ENCODE peak calls at places on chromosomes 11 and 22, in four cellular contexts. V is neural crest cell; X is aorta; U is CD4-positive, alpha-beta T cell. N is an unnamed sample.

GRCh38 chr11:33388793-33389525 is 131.8 kb downstream of the HIPK3 start:
- DNase-seq in V (no peak), X (no peak), U (no peak), N (no peak)

GRCh38 chr11:3992964-3993363 is 101.6 kb upstream of the RRM1 start:
- DNase-seq in V (no peak), X (no peak), U (no peak), N (no peak)

GRCh38 chr11:119795231-119795630 is 66.2 kb upstream of the NECTIN1 start:
- DNase-seq in V (no peak), X (peak), U (no peak), N (no peak)

GRCh38 chr11:120432056-120433018 is 79.2 kb upstream of the GRIK4 start:
- DNase-seq in V (no peak), X (no peak), U (no peak), N (no peak)

GRCh38 chr11:130323452-130324448 is 9.0 kb upstream of the ZBTB44 start:
- DNase-seq in V (no peak), X (no peak), U (no peak), N (no peak)

GRCh38 chr11:87295237-87295636 is 257.5 kb downstream of the TMEM135 start:
- DNase-seq in V (no peak), X (no peak), U (no peak), N (no peak)

GRCh38 chr22:48968201-48968959 is 859.3 kb downstream of the BRD1 start:
- DNase-seq in V (no peak), X (peak), U (no peak), N (no peak)

GRCh38 chr11:118002010-118002540 is 15.9 kb downstream of the IL10RA start:
- DNase-seq in V (no peak), X (no peak), U (no peak), N (no peak)

GRCh38 chr22:19075404-19075803 is 46.8 kb downstream of the DGCR2 start:
- DNase-seq in V (no peak), X (no peak), U (no peak), N (no peak)

GRCh38 chr11:69916806-69917387 is 97.7 kb upstream of the FGF3 start:
- DNase-seq in V (no peak), X (no peak), U (no peak), N (no peak)

GRCh38 chr11:106101370-106101769 is 23.9 kb downstream of the AASDHPPT start:
- DNase-seq in V (no peak), X (no peak), U (no peak), N (no peak)

GRCh38 chr22:42389137-42389536 is 43.1 kb downstream of the NFAM1 start:
- DNase-seq in V (no peak), X (no peak), U (no peak), N (no peak)

GRCh38 chr22:22111267-22111751 is 128.7 kb upstream of the TOP3B start:
- DNase-seq in V (no peak), X (no peak), U (no peak), N (no peak)

GRCh38 chr22:25759825-25760231 is 17.8 kb downstream of the MYO18B start:
- DNase-seq in V (no peak), X (peak), U (no peak), N (no peak)

GRCh38 chr11:32870676-32871075 is 21.9 kb upstream of the QSER1 start:
- DNase-seq in V (no peak), X (no peak), U (peak), N (no peak)

GRCh38 chr11:61908730-61909622 is 8.4 kb downstream of the RAB3IL1 start:
- DNase-seq in V (no peak), X (peak), U (no peak), N (no peak)

GRCh38 chr11:83685730-83686129 is 399.6 kb upstream of the CCDC90B start:
- DNase-seq in V (no peak), X (no peak), U (no peak), N (no peak)

GRCh38 chr11:12921580-12922157 is 87.4 kb upstream of the RASSF10 start:
- DNase-seq in V (no peak), X (no peak), U (no peak), N (no peak)

GRCh38 chr11:70788247-70789022 is 390.1 kb downstream of the CTTN start:
- DNase-seq in V (no peak), X (peak), U (no peak), N (no peak)

GRCh38 chr11:17978553-17979287 is 34.1 kb downstream of the SERGEF start:
- DNase-seq in V (peak), X (no peak), U (no peak), N (no peak)

GRCh38 chr11:129434641-129435498 is 59.2 kb downstream of the BARX2 start:
- DNase-seq in V (no peak), X (no peak), U (no peak), N (no peak)